ENCODE peak calls at places on chromosomes 16 and 17, in eight cellular contexts. R is heart left ventricle, U is PC-3, G is pancreas, X is heart right ventricle, L is keratinocyte, M is tibial nerve, P is hepatocyte. T is an unnamed sample. For H3K27me3 and H3K9me3, the result is how much of the 10 kb centered on the place peaks cover.

GRCh38 chr16:57497121-57497520 is 10.8 kb upstream of the DOK4 start:
- DNase-seq in U (no peak), M (no peak), L (no peak), P (peak), X (no peak), G (no peak), R (no peak), T (peak)

GRCh38 chr16:67865318-67865717 is 7.5 kb upstream of the EDC4 start:
- DNase-seq in X (no peak), R (no peak), P (no peak), U (peak), L (no peak), M (no peak), G (peak), T (peak)

GRCh38 chr17:32794533-32795246 is 82.2 kb downstream of the MYO1D start:
- DNase-seq in U (no peak), L (no peak), G (peak), R (no peak), P (peak), X (no peak), M (no peak), T (no peak)

GRCh38 chr17:35161281-35161761 is 13.7 kb downstream of the UNC45B start:
- DNase-seq in M (no peak), X (no peak), U (no peak), L (no peak), P (no peak), R (no peak), G (no peak), T (no peak)

GRCh38 chr16:17273142-17273561 is 197.6 kb downstream of the XYLT1 start:
- DNase-seq in P (peak), X (no peak), M (no peak), L (peak), U (peak), G (peak), R (no peak), T (no peak)

GRCh38 chr16:86917471-86918365 is 339.4 kb downstream of the FOXL1 start:
- DNase-seq in L (no peak), R (no peak), X (no peak), G (no peak), U (no peak), M (no peak), P (no peak), T (no peak)

GRCh38 chr16:50269061-50269705 is 2.8 kb downstream of the ADCY7 start:
- DNase-seq in R (no peak), P (no peak), L (no peak), M (no peak), G (no peak), X (no peak), U (no peak), T (no peak)

GRCh38 chr16:74611721-74612120 is 4.8 kb upstream of the GLG1 start:
- DNase-seq in G (no peak), R (no peak), M (no peak), L (no peak), X (no peak), U (no peak), P (no peak), T (no peak)

GRCh38 chr17:66625321-66625767 is 209.6 kb upstream of the CACNG5 start:
- DNase-seq in R (no peak), P (peak), M (no peak), U (peak), G (no peak), X (no peak), L (no peak), T (no peak)

GRCh38 chr17:34580685-34581445 is 1.5 kb downstream of the TMEM132E start:
- DNase-seq in P (peak), R (no peak), G (no peak), U (no peak), X (no peak), L (no peak), M (no peak), T (peak)

GRCh38 chr16:56679078-56679730 is 3.1 kb upstream of the MT1X start:
- DNase-seq in R (no peak), X (no peak), G (no peak), U (no peak), P (no peak), M (no peak), L (no peak), T (no peak)

GRCh38 chr16:2899564-2900072 is 12.1 kb upstream of the FLYWCH1 start:
- DNase-seq in G (no peak), M (no peak), U (no peak), X (no peak), P (no peak), R (no peak), L (no peak), T (no peak)

GRCh38 chr17:41440531-41441033 is at the start of gene KRT38:
- DNase-seq in R (no peak), M (no peak), L (no peak), X (no peak), U (no peak), G (no peak), P (no peak), T (no peak)

GRCh38 chr17:48676963-48677558 is 45.3 kb downstream of the PRAC1 start:
- DNase-seq in P (no peak), M (no peak), X (no peak), L (no peak), U (no peak), R (no peak), G (no peak), T (no peak)
- H3K27me3 ChIP-seq in P (half or more), M (under half), X (under half), L (under half), U (under half), R (half or more), G (under half), T (half or more)

GRCh38 chr17:21149626-21150025 is 22.9 kb downstream of the DHRS7B start:
- DNase-seq in X (no peak), R (no peak), M (no peak), U (no peak), P (no peak), G (no peak), L (no peak), T (no peak)
- H3K9me3 ChIP-seq in X (under half), R (under half), M (under half), U (under half), P (under half), G (under half), L (under half), T (half or more)

GRCh38 chr16:27446721-27447120 is 44.7 kb downstream of the IL21R start:
- DNase-seq in G (no peak), R (no peak), X (no peak), M (no peak), U (no peak), P (no peak), L (no peak), T (no peak)

GRCh38 chr16:27441998-27442397 is 40.0 kb downstream of the IL21R start:
- DNase-seq in U (no peak), G (no peak), M (no peak), P (no peak), L (no peak), X (no peak), R (no peak), T (peak)

GRCh38 chr16:27445502-27446175 is 43.7 kb downstream of the IL21R start:
- DNase-seq in X (no peak), M (no peak), U (no peak), L (no peak), R (no peak), P (no peak), G (no peak), T (peak)

GRCh38 chr16:27444015-27444414 is 42.0 kb downstream of the IL21R start:
- DNase-seq in M (no peak), L (no peak), G (no peak), R (no peak), P (no peak), X (no peak), U (no peak), T (peak)

DNA sequence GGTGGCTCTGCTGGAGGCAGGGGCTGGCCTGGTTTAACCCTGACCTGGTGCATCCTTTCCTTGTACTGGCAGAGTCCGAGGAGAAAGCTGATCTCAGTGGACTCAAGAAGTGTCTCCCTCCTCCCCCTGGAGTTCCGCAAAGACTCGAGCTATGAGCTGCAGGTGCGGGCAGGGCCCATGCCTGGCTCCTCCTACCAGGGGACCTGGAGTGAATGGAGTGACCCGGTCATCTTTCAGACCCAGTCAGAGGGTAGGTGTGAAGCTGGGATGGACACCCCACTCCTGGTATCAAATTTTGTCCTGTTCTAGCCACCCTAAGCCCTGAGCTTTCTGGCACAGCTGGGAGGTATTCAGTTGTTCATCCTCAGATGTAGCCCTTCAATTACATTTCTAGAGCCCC is 42.5 kb downstream of the IL21R start:
- DNase-seq in X (no peak), L (no peak), G (no peak), P (no peak), U (no peak), R (no peak), M (no peak), T (peak)
- H3K27me3 ChIP-seq in X (under half), L (under half), G (under half), P (under half), U (under half), R (under half), M (under half), T (under half)

DNA sequence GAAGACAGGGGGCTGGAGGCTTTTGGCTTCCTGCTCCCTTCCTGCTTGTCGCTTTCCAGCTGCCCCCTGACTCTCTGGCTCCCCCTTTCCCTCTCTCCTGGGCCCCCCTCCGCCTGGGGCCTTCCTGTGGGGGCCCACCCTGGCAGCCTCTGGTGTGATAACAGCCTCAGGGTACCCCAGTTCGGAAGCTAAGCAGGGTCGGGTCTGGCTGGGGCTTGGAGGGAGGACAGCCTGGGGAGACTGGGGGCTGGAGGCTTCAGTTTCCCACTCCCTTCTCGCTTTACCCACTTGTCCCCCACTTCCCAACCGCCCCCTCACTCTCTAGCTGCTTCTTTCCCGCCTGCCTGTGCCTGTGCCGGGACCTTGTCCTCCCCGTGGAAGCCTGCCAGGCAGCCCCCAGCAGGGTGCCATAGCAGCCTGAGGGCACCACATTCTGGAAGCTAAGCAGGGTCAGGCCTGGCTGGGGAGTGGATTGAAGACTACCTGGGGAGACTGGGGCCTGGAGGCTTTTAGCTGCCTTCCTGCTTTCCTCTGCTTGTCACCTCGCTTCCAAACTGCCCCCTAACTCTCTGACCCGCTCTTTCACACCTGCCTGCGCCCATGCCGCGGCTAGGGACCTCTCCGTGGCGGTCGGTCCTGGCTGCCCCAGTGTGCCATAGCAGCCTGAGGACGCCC is 2275.5 kb downstream of the TP53TG3F start:
- DNase-seq in X (no peak), M (no peak), U (no peak), R (no peak), P (no peak), G (no peak), L (no peak), T (no peak)
- H3K9me3 ChIP-seq in X (under half), M (under half), U (under half), R (under half), P (under half), G (under half), L (under half), T (under half)

DNA sequence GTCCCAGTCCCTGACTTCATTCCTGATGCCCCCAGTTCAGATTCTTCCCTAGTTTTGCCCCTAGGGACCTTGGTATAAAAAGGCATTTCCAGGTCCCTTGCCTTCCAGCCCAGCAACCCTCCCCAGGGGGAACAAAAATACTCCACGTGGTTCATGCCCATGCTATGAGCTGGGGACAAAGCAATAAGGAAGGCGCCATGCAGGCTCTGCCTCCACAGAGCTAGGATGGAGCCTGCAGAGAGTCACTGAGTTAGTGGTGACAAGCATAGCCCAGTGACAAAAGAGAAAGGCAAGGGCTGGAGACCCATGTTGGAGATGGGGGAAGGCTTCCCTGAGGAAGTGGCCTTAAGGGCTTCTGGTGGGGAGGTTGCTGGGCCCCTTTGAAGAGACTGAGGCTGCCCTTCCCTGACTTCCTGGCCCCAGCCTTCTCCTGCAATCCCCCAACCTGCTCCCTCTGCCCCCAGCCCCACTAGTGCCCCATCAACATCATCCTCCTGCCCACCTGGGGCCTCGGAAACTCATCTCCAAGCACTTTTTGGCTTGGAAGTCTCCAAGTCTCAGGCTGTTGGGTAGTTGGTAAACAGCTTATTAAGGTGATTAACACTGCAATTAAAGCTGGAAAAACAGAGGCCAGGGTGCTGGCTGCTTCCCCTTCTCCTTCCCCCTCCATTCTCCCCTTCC is 9.6 kb downstream of the DLX3 start:
- DNase-seq in G (no peak), U (no peak), P (no peak), M (no peak), R (no peak), L (no peak), X (no peak), T (peak)
- H3K27me3 ChIP-seq in G (under half), U (under half), P (under half), M (half or more), R (under half), L (under half), X (under half), T (under half)

GRCh38 chr16:21185659-21186325 is 25.6 kb downstream of the ZP2 start:
- DNase-seq in L (no peak), G (no peak), P (no peak), M (no peak), X (no peak), U (no peak), R (no peak), T (no peak)
- H3K9me3 ChIP-seq in L (under half), G (under half), P (under half), M (under half), X (under half), U (under half), R (under half), T (under half)

GRCh38 chr16:85901110-85901509 is 2.1 kb downstream of the IRF8 start:
- DNase-seq in R (no peak), U (no peak), L (no peak), G (no peak), P (no peak), M (no peak), X (no peak), T (no peak)
- H3K27me3 ChIP-seq in R (under half), U (half or more), L (under half), G (under half), P (under half), M (under half), X (under half), T (half or more)